ENCODE peak calls at places on chromosomes 4 and X, in six cellular contexts. M is OCI-LY7; W is CD4-positive, alpha-beta T cell; O is esophagus squamous epithelium; G is GM12878; R is IMR-90. B is an unnamed sample.

GRCh38 chrX:43969504-43970501 is 3.4 kb downstream of the NDP start:
- DNase-seq in M (no peak), W (no peak), O (no peak), G (no peak), R (peak), B (no peak)

GRCh38 chr4:67891645-67892044 is 7.8 kb upstream of the TMPRSS11D start:
- DNase-seq in M (no peak), W (no peak), O (no peak), G (no peak), R (no peak), B (no peak)

GRCh38 chr4:1026115-1026514 is 14.7 kb downstream of the FGFRL1 start:
- DNase-seq in M (peak), W (peak), O (no peak), G (peak), R (peak), B (no peak)

GRCh38 chrX:42140320-42140719 is 217.0 kb upstream of the CASK start:
- DNase-seq in M (no peak), W (no peak), O (no peak), G (no peak), R (no peak), B (no peak)

GRCh38 chr4:74670583-74670982 is 123.7 kb downstream of the BTC start:
- DNase-seq in M (no peak), W (no peak), O (no peak), G (no peak), R (no peak), B (no peak)

GRCh38 chr4:65367306-65367705 is 303.0 kb downstream of the EPHA5 start:
- DNase-seq in M (no peak), W (no peak), O (no peak), G (no peak), R (no peak), B (peak)

GRCh38 chr4:8112036-8112576 is 46.5 kb downstream of the ABLIM2 start:
- DNase-seq in M (no peak), W (no peak), O (no peak), G (no peak), R (no peak), B (no peak)

GRCh38 chr4:152643153-152644035 is 36.4 kb downstream of the TMEM154 start:
- DNase-seq in M (peak), W (no peak), O (no peak), G (peak), R (no peak), B (peak)

GRCh38 chrX:103919336-103919682 is 43.1 kb upstream of the TMSB15B start:
- DNase-seq in M (peak), W (no peak), O (no peak), G (no peak), R (peak), B (peak)

GRCh38 chr4:36303430-36304137 is 22.2 kb downstream of the DTHD1 start:
- DNase-seq in M (no peak), W (no peak), O (no peak), G (no peak), R (no peak), B (no peak)

GRCh38 chrX:68703369-68703768 is 55.9 kb downstream of the STARD8 start:
- DNase-seq in M (no peak), W (no peak), O (no peak), G (no peak), R (no peak), B (no peak)

GRCh38 chrX:70592091-70592490 is 147.5 kb downstream of the DLG3 start:
- DNase-seq in M (no peak), W (no peak), O (no peak), G (no peak), R (peak), B (no peak)

GRCh38 chr4:138410266-138410665 is 168.1 kb upstream of the SLC7A11 start:
- DNase-seq in M (no peak), W (no peak), O (no peak), G (no peak), R (no peak), B (no peak)

DNA sequence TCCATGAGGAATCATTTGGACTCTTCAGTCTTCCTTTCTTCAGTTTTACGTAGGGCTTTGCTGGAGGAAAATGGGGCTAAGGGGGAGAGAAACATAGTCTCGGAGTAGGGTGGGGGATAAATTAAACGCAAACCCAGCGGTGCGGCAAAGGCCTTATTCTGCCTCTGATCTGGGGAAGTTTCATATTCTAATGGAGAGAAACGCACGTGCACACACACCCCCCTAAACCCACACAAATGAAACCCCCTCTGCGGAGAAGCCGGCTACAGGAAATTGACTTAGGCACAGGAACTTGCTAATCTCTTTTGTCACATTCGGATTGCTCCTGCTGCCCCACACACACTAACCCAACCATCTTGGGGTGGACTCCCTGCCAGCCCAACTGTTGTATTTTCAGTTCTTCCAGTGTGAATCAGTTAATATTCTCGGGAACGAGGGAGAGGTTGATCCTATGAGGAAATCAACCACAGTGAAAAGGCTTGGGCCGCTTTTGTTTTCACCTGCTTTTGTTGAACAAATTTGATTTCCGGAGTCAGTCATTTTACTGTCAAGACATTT is at the start of gene RHOH:
- DNase-seq in M (peak), W (peak), O (no peak), G (no peak), R (no peak), B (peak)
- H3K27ac ChIP-seq in M (peak), W (peak), O (peak), G (peak), R (no peak), B (peak)

GRCh38 chr4:77050962-77051361 is 24.8 kb downstream of the CCNI start:
- DNase-seq in M (no peak), W (no peak), O (no peak), G (no peak), R (no peak), B (no peak)

GRCh38 chr4:77043507-77044131 is 32.2 kb downstream of the CCNI start:
- DNase-seq in M (no peak), W (no peak), O (no peak), G (no peak), R (peak), B (no peak)

GRCh38 chr4:77044458-77045124 is 31.2 kb downstream of the CCNI start:
- DNase-seq in M (peak), W (no peak), O (no peak), G (peak), R (peak), B (peak)

GRCh38 chr4:77045490-77045889 is 30.3 kb downstream of the CCNI start:
- DNase-seq in M (no peak), W (no peak), O (no peak), G (no peak), R (peak), B (no peak)

DNA sequence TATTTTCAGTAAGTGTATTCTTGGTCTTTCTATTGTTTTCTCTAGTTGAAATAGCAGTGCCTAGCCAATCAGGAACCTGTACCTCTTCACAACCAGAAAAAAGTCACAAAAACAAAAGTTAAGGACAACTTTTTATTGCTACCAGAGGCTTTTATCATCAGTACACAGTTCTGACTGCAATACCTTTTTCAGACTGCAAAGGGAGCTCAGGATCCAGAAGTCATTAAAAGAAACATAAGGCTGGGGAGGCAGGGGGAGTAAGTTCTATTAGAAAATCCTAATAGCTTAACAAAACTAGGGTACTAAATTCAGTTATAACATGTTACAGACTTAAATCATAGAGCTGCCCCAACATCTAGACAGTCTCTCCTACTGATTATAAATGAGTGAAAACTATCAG is 28.8 kb downstream of the CCNI start:
- DNase-seq in M (peak), W (no peak), O (no peak), G (no peak), R (peak), B (peak)
- TF ChIP-seq CTCF in M (peak), W (no peak), O (no peak), G (peak), R (peak), B (peak)

GRCh38 chr4:185718578-185719492 is 93.2 kb downstream of the SORBS2 start:
- DNase-seq in M (no peak), W (no peak), O (no peak), G (no peak), R (no peak), B (no peak)
- H3K27ac ChIP-seq in M (no peak), W (no peak), O (peak), G (no peak), R (no peak), B (no peak)

GRCh38 chrX:14697453-14697852 is 168.1 kb downstream of the GLRA2 start:
- DNase-seq in M (peak), W (no peak), O (no peak), G (no peak), R (no peak), B (peak)
- TF ChIP-seq CTCF in M (peak), W (no peak), O (peak), G (peak), R (peak), B (peak)

GRCh38 chr4:181823645-181824044 is 419.6 kb upstream of the TENM3 start:
- DNase-seq in M (no peak), W (no peak), O (no peak), G (no peak), R (no peak), B (no peak)

GRCh38 chr4:181821039-181822004 is 421.9 kb upstream of the TENM3 start:
- DNase-seq in M (no peak), W (no peak), O (no peak), G (no peak), R (peak), B (peak)

GRCh38 chr4:181823183-181823582 is 420.0 kb upstream of the TENM3 start:
- DNase-seq in M (no peak), W (no peak), O (no peak), G (no peak), R (no peak), B (no peak)

GRCh38 chr4:181820518-181820917 is 422.7 kb upstream of the TENM3 start:
- DNase-seq in M (no peak), W (no peak), O (no peak), G (no peak), R (no peak), B (no peak)

DNA sequence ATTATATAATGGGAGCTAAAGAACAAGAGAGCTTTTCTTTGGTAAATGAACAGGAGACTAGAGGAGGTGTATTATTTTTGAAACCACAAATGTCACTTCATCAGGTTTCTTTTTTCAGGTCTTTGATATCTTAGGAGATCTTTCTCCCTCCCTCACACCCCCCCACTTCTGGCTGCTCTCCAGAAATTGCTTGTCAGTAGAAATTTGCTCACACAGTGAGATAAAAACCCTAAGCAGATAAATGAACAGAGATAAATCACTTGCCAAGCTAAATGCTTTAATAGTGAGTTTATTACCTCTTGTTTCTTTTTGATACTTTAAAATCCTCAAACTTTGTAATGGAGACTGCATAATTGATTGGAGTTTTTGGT is 421.2 kb upstream of the TENM3 start:
- DNase-seq in M (no peak), W (no peak), O (no peak), G (no peak), R (no peak), B (peak)
- H3K27ac ChIP-seq in M (no peak), W (no peak), O (no peak), G (no peak), R (no peak), B (peak)

B was measured in MM.1S.